ENCODE peak calls at places on chromosomes 6 and 20, in four cellular contexts. G is RWPE2, X is breast epithelium, A is fibroblast of lung. U is an unnamed sample.

GRCh38 chr20:59948828-59949720 is 8.9 kb downstream of the FAM217B start:
- DNase-seq in G (no peak), X (no peak), A (peak; percentile 43), U (no peak)

GRCh38 chr20:56537997-56538396 is 5.0 kb downstream of the FAM209B start:
- DNase-seq in G (no peak), X (no peak), A (no peak), U (no peak)

GRCh38 chr6:116060572-116061283 is at the start of gene FRK:
- DNase-seq in G (no peak), X (no peak), A (no peak), U (no peak)

GRCh38 chr20:52812231-52812847 is 159.8 kb upstream of the TSHZ2 start:
- DNase-seq in G (no peak), X (no peak), A (no peak), U (no peak)

GRCh38 chr6:166615059-166615770 is 11.8 kb downstream of the RPS6KA2 start:
- DNase-seq in G (no peak), X (no peak), A (peak; percentile 70), U (no peak)

GRCh38 chr6:169000022-169000421 is 253.6 kb downstream of the THBS2 start:
- DNase-seq in G (no peak), X (no peak), A (no peak), U (no peak)

GRCh38 chr20:50169329-50169823 is 15.9 kb upstream of the PEDS1 start:
- DNase-seq in G (no peak), X (peak; percentile 82), A (peak; percentile 57), U (peak; percentile 71)

GRCh38 chr6:139109558-139109957 is 25.3 kb upstream of the HECA start:
- DNase-seq in G (no peak), X (no peak), A (peak; percentile 19), U (no peak)

GRCh38 chr6:158818580-158819212 is 472 bp downstream of the EZR start:
- DNase-seq in G (peak; percentile 76), X (peak; percentile 70), A (peak; percentile 66), U (peak; percentile 72)

GRCh38 chr20:36273414-36274247 is 32.5 kb upstream of the DLGAP4 start:
- DNase-seq in G (peak; percentile 78), X (no peak), A (peak; percentile 4), U (no peak)

GRCh38 chr6:132443206-132443605 is 41.9 kb upstream of the MOXD1 start:
- DNase-seq in G (no peak), X (no peak), A (peak; percentile 61), U (no peak)

GRCh38 chr6:156984178-156984738 is 207.1 kb downstream of the ARID1B start:
- DNase-seq in G (no peak), X (no peak), A (no peak), U (no peak)

GRCh38 chr20:32089637-32090330 is 19.7 kb upstream of the TM9SF4 start:
- DNase-seq in G (no peak), X (no peak), A (no peak), U (no peak)

GRCh38 chr6:43860285-43860684 is 90.3 kb downstream of the VEGFA start:
- DNase-seq in G (no peak), X (no peak), A (peak; percentile 19), U (no peak)

GRCh38 chr20:6767536-6768227 is at the start of gene BMP2:
- DNase-seq in G (peak; percentile 64), X (no peak), A (peak; percentile 75), U (no peak)

GRCh38 chr20:56687061-56687460 is 58.0 kb downstream of the TFAP2C start:
- DNase-seq in G (no peak), X (no peak), A (no peak), U (no peak)